ENCODE peak calls at places on chromosome 11, in four cellular contexts. Z is cardiac muscle cell, K is cardiac fibroblast, D is mucosa of descending colon. W is an unnamed sample.
A peak's percentile ranks its signal among the peaks of the same experiment; 100 is the strongest.

GRCh38 chr11:86513138-86513537 is 138.5 kb downstream of the CCDC81 start:
- DNase-seq in Z (no peak), K (no peak), D (no peak), W (no peak)

GRCh38 chr11:23398052-23398451 is 537.8 kb upstream of the CCDC179 start:
- DNase-seq in Z (no peak), K (no peak), D (no peak), W (no peak)

GRCh38 chr11:57599381-57599780 is 1.9 kb downstream of the SERPING1 start:
- DNase-seq in Z (no peak), K (peak; percentile 13), D (no peak), W (no peak)

GRCh38 chr11:129973809-129974208 is 28.8 kb downstream of the PRDM10 start:
- DNase-seq in Z (peak; percentile 87), K (no peak), D (no peak), W (no peak)

GRCh38 chr11:114678125-114679036 is at the start of gene NXPE2:
- DNase-seq in Z (no peak), K (peak; percentile 17), D (peak; percentile 85), W (no peak)

GRCh38 chr11:72969894-72970335 is 155.7 kb downstream of the ATG16L2 start:
- DNase-seq in Z (no peak), K (peak; percentile 88), D (no peak), W (peak; percentile 77)

GRCh38 chr11:6323291-6323905 is 3.1 kb upstream of the CAVIN3 start:
- DNase-seq in Z (no peak), K (no peak), D (no peak), W (no peak)

GRCh38 chr11:68643576-68643975 is 40.8 kb upstream of the GAL start:
- DNase-seq in Z (no peak), K (peak; percentile 20), D (no peak), W (no peak)

GRCh38 chr11:27329867-27330632 is 33.0 kb downstream of the CCDC34 start:
- DNase-seq in Z (no peak), K (peak; percentile 34), D (no peak), W (no peak)

GRCh38 chr11:7551571-7551970 is 37.8 kb downstream of the PPFIBP2 start:
- DNase-seq in Z (no peak), K (peak; percentile 67), D (no peak), W (peak; percentile 55)

GRCh38 chr11:57653162-57653561 is 3.5 kb upstream of the YPEL4 start:
- DNase-seq in Z (no peak), K (no peak), D (no peak), W (no peak)

GRCh38 chr11:102476812-102477211 is 24.2 kb upstream of the TMEM123 start:
- DNase-seq in Z (peak; percentile 35), K (peak; percentile 22), D (peak; percentile 86), W (no peak)

GRCh38 chr11:66314561-66315497 is 2.0 kb downstream of the CD248 start:
- DNase-seq in Z (no peak), K (no peak), D (no peak), W (no peak)

GRCh38 chr11:20355221-20356219 is 8.0 kb upstream of the HTATIP2 start:
- DNase-seq in Z (peak; percentile 44), K (peak; percentile 68), D (peak; percentile 70), W (no peak)

GRCh38 chr11:44008698-44009097 is 39.1 kb upstream of the ACCSL start:
- DNase-seq in Z (no peak), K (no peak), D (no peak), W (no peak)

GRCh38 chr11:44005956-44006355 is 41.8 kb upstream of the ACCSL start:
- DNase-seq in Z (no peak), K (no peak), D (no peak), W (no peak)

GRCh38 chr11:44005076-44005800 is 42.5 kb upstream of the ACCSL start:
- DNase-seq in Z (no peak), K (no peak), D (no peak), W (no peak)

GRCh38 chr11:44007746-44008501 is 39.9 kb upstream of the ACCSL start:
- DNase-seq in Z (no peak), K (no peak), D (no peak), W (no peak)

DNA sequence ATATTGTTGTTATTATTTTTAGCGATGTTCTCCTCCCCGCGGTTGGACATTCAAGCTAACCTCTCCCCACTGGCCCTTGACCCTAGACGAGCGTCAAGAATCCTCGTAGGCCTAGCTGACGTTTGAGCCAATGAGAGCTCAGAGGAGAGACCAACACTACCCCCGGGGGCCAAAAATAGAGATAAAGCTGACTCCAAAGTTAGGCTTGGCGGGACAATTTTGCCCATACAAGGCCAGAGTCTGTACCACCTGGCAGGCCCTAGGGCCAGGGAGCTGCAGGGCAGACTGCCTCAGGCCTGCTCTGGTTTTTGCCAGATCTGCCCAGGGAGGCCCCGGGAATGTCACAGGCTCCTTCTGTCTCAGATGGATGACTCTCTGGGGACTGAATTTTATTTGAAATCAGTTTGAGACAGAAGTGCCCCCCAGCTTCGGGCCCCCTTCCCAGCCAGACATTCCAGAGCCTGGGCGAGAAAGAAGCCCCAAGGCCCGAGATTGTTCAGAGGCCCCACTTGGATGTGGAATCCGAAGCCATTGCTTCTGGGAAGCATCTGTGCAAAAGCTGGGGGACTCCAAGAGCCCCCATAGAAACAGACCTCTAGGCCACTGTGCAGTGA is 40.8 kb upstream of the ACCSL start:
- DNase-seq in Z (peak; percentile 49), K (no peak), D (no peak), W (no peak)
- TF ChIP-seq CTCF in Z (no peak), K (no peak), D (no peak), W (no peak)

GRCh38 chr11:612961-613300 is 2.8 kb downstream of the IRF7 start:
- DNase-seq in Z (no peak), K (no peak), D (no peak), W (no peak)

GRCh38 chr11:613369-613968 is 2.3 kb downstream of the IRF7 start:
- DNase-seq in Z (peak; percentile 80), K (peak; percentile 34), D (peak; percentile 95), W (no peak)

GRCh38 chr11:611001-611996 is 4.5 kb downstream of the IRF7 start:
- DNase-seq in Z (no peak), K (no peak), D (no peak), W (no peak)

GRCh38 chr11:614091-614582 is 1.6 kb downstream of the IRF7 start:
- DNase-seq in Z (no peak), K (no peak), D (peak; percentile 42), W (no peak)

DNA sequence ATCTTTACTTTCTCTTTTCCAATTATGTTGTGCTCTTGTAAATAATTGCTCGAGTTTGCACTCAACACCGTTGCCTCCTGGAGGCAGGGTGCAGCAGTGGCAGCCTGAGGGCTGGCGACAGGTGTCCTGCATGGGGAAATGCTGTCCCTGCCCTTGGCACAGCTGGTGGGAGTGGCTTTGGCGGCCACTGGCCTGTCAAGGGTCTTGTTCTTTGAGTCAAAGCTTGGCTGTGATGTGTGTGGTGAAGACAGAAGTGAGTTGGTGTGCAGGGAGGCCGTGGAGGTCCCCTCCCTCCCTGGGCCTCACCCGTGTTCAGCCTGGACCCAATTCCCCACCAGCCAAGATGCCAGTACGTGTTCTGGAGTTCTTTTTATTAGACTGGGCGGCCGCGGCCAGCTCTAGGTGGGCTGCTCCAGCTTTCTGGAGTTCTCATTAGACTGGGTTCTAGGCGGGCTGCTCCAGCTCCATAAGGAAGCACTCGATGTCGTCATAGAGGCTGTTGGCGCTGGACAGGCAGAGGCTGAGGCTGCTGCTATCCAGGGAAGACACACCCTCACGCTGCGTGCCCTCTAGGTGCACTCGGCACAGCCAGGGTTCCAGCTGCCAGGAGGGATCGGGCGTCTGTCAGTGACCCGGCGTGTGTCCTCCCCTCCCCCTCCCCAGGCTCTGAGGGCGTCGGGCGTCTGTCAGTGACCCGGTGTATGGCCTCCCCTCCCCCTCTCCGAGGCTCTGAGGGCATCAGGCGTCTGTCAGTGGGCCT is 3.4 kb downstream of the IRF7 start:
- DNase-seq in Z (no peak), K (peak; percentile 27), D (peak; percentile 82), W (no peak)
- H3K4me3 ChIP-seq in Z (no peak overlapping the region), K (no peak overlapping the region), D (no peak overlapping the region), W (no peak overlapping the region)

GRCh38 chr11:62179995-62180394 is 10.0 kb upstream of the SCGB1D1 start:
- DNase-seq in Z (no peak), K (no peak), D (no peak), W (no peak)
- TF ChIP-seq CTCF in Z (no peak), K (no peak), D (no peak), W (no peak)

GRCh38 chr11:17561111-17561415 is 14.0 kb downstream of the OTOG start:
- DNase-seq in Z (no peak), K (no peak), D (no peak), W (no peak)
- H3K4me3 ChIP-seq in Z (no peak overlapping the region), K (no peak overlapping the region), D (no peak overlapping the region), W (no peak overlapping the region)

DNA sequence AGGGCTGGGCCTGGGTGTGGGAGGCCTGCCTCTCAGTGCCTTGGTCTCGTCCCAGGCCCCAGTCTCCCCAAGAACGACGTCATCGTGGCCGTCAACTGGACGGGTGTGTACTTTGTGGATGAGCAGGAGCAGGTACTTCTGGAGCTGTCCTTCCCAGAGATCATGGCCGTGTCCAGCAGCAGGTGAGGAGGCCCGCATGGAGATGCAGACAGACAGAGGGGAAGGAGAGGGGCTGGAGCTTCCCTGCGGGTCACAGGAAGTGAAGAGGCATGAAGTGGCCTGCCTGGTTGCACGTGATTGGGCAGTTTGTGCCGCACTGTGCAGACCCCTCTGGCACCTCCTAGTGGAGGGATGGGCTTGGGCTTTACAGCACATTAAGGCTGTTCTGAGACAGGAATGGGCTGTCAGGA is 70.4 kb downstream of the MYO7A start:
- DNase-seq in Z (peak; percentile 39), K (peak; percentile 9), D (no peak), W (no peak)
- TF ChIP-seq CTCF in Z (peak; percentile 40), K (peak; percentile 35), D (no peak), W (peak; percentile 37)

DNA sequence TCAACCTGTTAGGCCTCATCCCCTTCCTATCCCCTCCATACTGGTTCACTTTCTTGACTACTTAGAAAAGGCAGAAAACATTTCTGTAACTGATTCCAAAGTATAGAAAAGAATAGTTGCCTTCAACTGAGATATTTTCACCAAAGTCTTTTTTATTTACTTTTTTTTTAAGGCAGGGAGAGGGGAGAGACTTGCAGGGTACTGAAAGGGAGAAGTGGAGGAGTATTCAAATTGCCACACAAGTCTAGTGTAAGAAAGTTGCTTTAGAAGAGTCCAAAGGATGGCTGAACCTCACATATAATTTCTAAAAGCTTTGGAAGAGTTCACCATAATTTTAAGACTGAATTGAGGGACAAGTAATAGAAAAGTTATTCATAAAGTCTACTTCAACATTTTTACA is 6.3 kb downstream of the PHF21A start:
- DNase-seq in Z (no peak), K (no peak), D (no peak), W (no peak)
- H3K4me3 ChIP-seq in Z (peak overlapping the region; percentile 20), K (no peak overlapping the region), D (no peak overlapping the region), W (no peak overlapping the region)

GRCh38 chr11:88544656-88545280 is 207.2 kb upstream of the CTSC start:
- DNase-seq in Z (no peak), K (no peak), D (no peak), W (no peak)
- TF ChIP-seq CTCF in Z (no peak), K (no peak), D (no peak), W (no peak)